ENCODE peak calls at places on chromosomes 3 and 15, in eight cellular contexts. One of them, this sample, is unnamed.

GRCh38 chr3:99978221-99978620 is 136.1 kb downstream of the FILIP1L start:
- ATAC-seq in activated CD4-positive, alpha-beta T cell treated with anti-CD3 and anti-CD28 coated beads for 36 hours: no peak
- ATAC-seq in left colon: no peak
- ATAC-seq in left cardiac atrium: no peak
- ATAC-seq in stimulated activated naive CD8-positive, alpha-beta T cell treated with anti-CD3 and anti-CD28 coated beads, Interleukin-15, Interleukin-2, amounts not matched to agents 100 U/mL and 50 U/mL, for 24 hours: no peak
- ATAC-seq in gastroesophageal sphincter: no peak
- ATAC-seq in RWPE2: no peak
- ATAC-seq in activated naive CD4-positive, alpha-beta T cell treated with anti-CD3 and anti-CD28 coated beads, Interleukin-2, amount 50 U/mL, for 72 hours: no peak
- ATAC-seq in this sample: no peak

GRCh38 chr3:122415762-122416654 is at the start of gene WDR5B:
- ATAC-seq in left colon: peak
- ATAC-seq in activated CD4-positive, alpha-beta T cell treated with anti-CD3 and anti-CD28 coated beads for 36 hours: peak
- ATAC-seq in gastroesophageal sphincter: peak
- ATAC-seq in activated naive CD4-positive, alpha-beta T cell treated with anti-CD3 and anti-CD28 coated beads, Interleukin-2, amount 50 U/mL, for 72 hours: peak
- ATAC-seq in stimulated activated naive CD8-positive, alpha-beta T cell treated with anti-CD3 and anti-CD28 coated beads, Interleukin-15, Interleukin-2, amounts not matched to agents 100 U/mL and 50 U/mL, for 24 hours: peak
- ATAC-seq in left cardiac atrium: peak
- ATAC-seq in RWPE2: peak
- ATAC-seq in this sample: peak

GRCh38 chr15:96049323-96049722 is 281.2 kb upstream of the NR2F2 start:
- ATAC-seq in stimulated activated naive CD8-positive, alpha-beta T cell treated with anti-CD3 and anti-CD28 coated beads, Interleukin-15, Interleukin-2, amounts not matched to agents 100 U/mL and 50 U/mL, for 24 hours: no peak
- ATAC-seq in RWPE2: no peak
- ATAC-seq in left cardiac atrium: no peak
- ATAC-seq in left colon: no peak
- ATAC-seq in activated naive CD4-positive, alpha-beta T cell treated with anti-CD3 and anti-CD28 coated beads, Interleukin-2, amount 50 U/mL, for 72 hours: no peak
- ATAC-seq in gastroesophageal sphincter: no peak
- ATAC-seq in activated CD4-positive, alpha-beta T cell treated with anti-CD3 and anti-CD28 coated beads for 36 hours: no peak
- ATAC-seq in this sample: no peak

GRCh38 chr3:124928333-124929202 is 6.0 kb downstream of the MUC13 start:
- ATAC-seq in activated CD4-positive, alpha-beta T cell treated with anti-CD3 and anti-CD28 coated beads for 36 hours: no peak
- ATAC-seq in activated naive CD4-positive, alpha-beta T cell treated with anti-CD3 and anti-CD28 coated beads, Interleukin-2, amount 50 U/mL, for 72 hours: peak
- ATAC-seq in RWPE2: peak
- ATAC-seq in stimulated activated naive CD8-positive, alpha-beta T cell treated with anti-CD3 and anti-CD28 coated beads, Interleukin-15, Interleukin-2, amounts not matched to agents 100 U/mL and 50 U/mL, for 24 hours: no peak
- ATAC-seq in gastroesophageal sphincter: peak
- ATAC-seq in left colon: peak
- ATAC-seq in left cardiac atrium: peak
- ATAC-seq in this sample: peak

GRCh38 chr15:86610038-86610437 is 530.4 kb downstream of the AGBL1 start:
- ATAC-seq in activated CD4-positive, alpha-beta T cell treated with anti-CD3 and anti-CD28 coated beads for 36 hours: peak
- ATAC-seq in gastroesophageal sphincter: no peak
- ATAC-seq in stimulated activated naive CD8-positive, alpha-beta T cell treated with anti-CD3 and anti-CD28 coated beads, Interleukin-15, Interleukin-2, amounts not matched to agents 100 U/mL and 50 U/mL, for 24 hours: peak
- ATAC-seq in RWPE2: no peak
- ATAC-seq in left colon: no peak
- ATAC-seq in left cardiac atrium: no peak
- ATAC-seq in activated naive CD4-positive, alpha-beta T cell treated with anti-CD3 and anti-CD28 coated beads, Interleukin-2, amount 50 U/mL, for 72 hours: peak
- ATAC-seq in this sample: peak

GRCh38 chr3:42699511-42699971 is 3.1 kb downstream of the HHATL start:
- ATAC-seq in gastroesophageal sphincter: no peak
- ATAC-seq in activated CD4-positive, alpha-beta T cell treated with anti-CD3 and anti-CD28 coated beads for 36 hours: no peak
- ATAC-seq in stimulated activated naive CD8-positive, alpha-beta T cell treated with anti-CD3 and anti-CD28 coated beads, Interleukin-15, Interleukin-2, amounts not matched to agents 100 U/mL and 50 U/mL, for 24 hours: no peak
- ATAC-seq in left cardiac atrium: no peak
- ATAC-seq in activated naive CD4-positive, alpha-beta T cell treated with anti-CD3 and anti-CD28 coated beads, Interleukin-2, amount 50 U/mL, for 72 hours: no peak
- ATAC-seq in RWPE2: no peak
- ATAC-seq in left colon: no peak
- ATAC-seq in this sample: no peak

GRCh38 chr15:74773731-74774252 is 8.1 kb upstream of the CSK start:
- ATAC-seq in left colon: peak
- ATAC-seq in activated naive CD4-positive, alpha-beta T cell treated with anti-CD3 and anti-CD28 coated beads, Interleukin-2, amount 50 U/mL, for 72 hours: no peak
- ATAC-seq in gastroesophageal sphincter: no peak
- ATAC-seq in left cardiac atrium: no peak
- ATAC-seq in activated CD4-positive, alpha-beta T cell treated with anti-CD3 and anti-CD28 coated beads for 36 hours: no peak
- ATAC-seq in RWPE2: no peak
- ATAC-seq in stimulated activated naive CD8-positive, alpha-beta T cell treated with anti-CD3 and anti-CD28 coated beads, Interleukin-15, Interleukin-2, amounts not matched to agents 100 U/mL and 50 U/mL, for 24 hours: no peak
- ATAC-seq in this sample: no peak

GRCh38 chr3:188092648-188093047 is 61.3 kb upstream of the LPP start:
- ATAC-seq in activated CD4-positive, alpha-beta T cell treated with anti-CD3 and anti-CD28 coated beads for 36 hours: peak
- ATAC-seq in left colon: no peak
- ATAC-seq in RWPE2: no peak
- ATAC-seq in gastroesophageal sphincter: no peak
- ATAC-seq in stimulated activated naive CD8-positive, alpha-beta T cell treated with anti-CD3 and anti-CD28 coated beads, Interleukin-15, Interleukin-2, amounts not matched to agents 100 U/mL and 50 U/mL, for 24 hours: peak
- ATAC-seq in activated naive CD4-positive, alpha-beta T cell treated with anti-CD3 and anti-CD28 coated beads, Interleukin-2, amount 50 U/mL, for 72 hours: peak
- ATAC-seq in left cardiac atrium: no peak
- ATAC-seq in this sample: peak

GRCh38 chr3:21310176-21310575 is 440.8 kb downstream of the ZNF385D start:
- ATAC-seq in gastroesophageal sphincter: no peak
- ATAC-seq in left cardiac atrium: no peak
- ATAC-seq in left colon: no peak
- ATAC-seq in activated CD4-positive, alpha-beta T cell treated with anti-CD3 and anti-CD28 coated beads for 36 hours: no peak
- ATAC-seq in stimulated activated naive CD8-positive, alpha-beta T cell treated with anti-CD3 and anti-CD28 coated beads, Interleukin-15, Interleukin-2, amounts not matched to agents 100 U/mL and 50 U/mL, for 24 hours: no peak
- ATAC-seq in RWPE2: no peak
- ATAC-seq in activated naive CD4-positive, alpha-beta T cell treated with anti-CD3 and anti-CD28 coated beads, Interleukin-2, amount 50 U/mL, for 72 hours: no peak
- ATAC-seq in this sample: no peak